ENCODE peak calls at places on chromosomes 11 and 22, in six cellular contexts. R is DMS153; O is RPMI7951; G is AG10803; Y is stimulated activated CD4-positive, alpha-beta T cell treated with anti-CD3 and anti-CD28 coated beads, Interleukin-1b, Interleukin-23, amount 100 ng/mL, for 1 hour; W is RCC 7860. E is an unnamed sample.

GRCh38 chr11:34972892-34973291 is 56.5 kb downstream of the PDHX start:
- DNase-seq in R (no peak), O (peak), G (peak), Y (no peak), W (no peak), E (no peak)

GRCh38 chr22:19963863-19964642 is 22.4 kb upstream of the TXNRD2 start:
- DNase-seq in R (no peak), O (no peak), G (no peak), Y (no peak), W (no peak), E (no peak)

GRCh38 chr11:117898059-117898458 is 21.6 kb upstream of the FXYD6 start:
- DNase-seq in R (no peak), O (no peak), G (no peak), Y (no peak), W (no peak), E (no peak)

GRCh38 chr11:855343-855674 is 12.7 kb downstream of the TSPAN4 start:
- DNase-seq in R (no peak), O (no peak), G (no peak), Y (no peak), W (no peak), E (no peak)

GRCh38 chr22:31089101-31090100 is 8.3 kb downstream of the SMTN start:
- DNase-seq in R (no peak), O (no peak), G (no peak), Y (no peak), W (no peak), E (no peak)

GRCh38 chr11:9250139-9250582 is 15.0 kb downstream of the DENND5A start:
- DNase-seq in R (no peak), O (no peak), G (no peak), Y (no peak), W (no peak), E (no peak)

GRCh38 chr22:28963362-28963761 is 80.0 kb downstream of the ZNRF3 start:
- DNase-seq in R (no peak), O (no peak), G (no peak), Y (no peak), W (no peak), E (no peak)

GRCh38 chr11:120392791-120393190 is 56.6 kb downstream of the ARHGEF12 start:
- DNase-seq in R (no peak), O (peak), G (peak), Y (no peak), W (no peak), E (no peak)

GRCh38 chr22:38937541-38937940 is 19.9 kb upstream of the APOBEC3A start:
- DNase-seq in R (no peak), O (no peak), G (no peak), Y (no peak), W (no peak), E (no peak)

GRCh38 chr22:29197096-29197495 is 8.6 kb upstream of the EMID1 start:
- DNase-seq in R (no peak), O (no peak), G (no peak), Y (no peak), W (no peak), E (no peak)

GRCh38 chr22:44063462-44064371 is 39.6 kb downstream of the PARVB start:
- DNase-seq in R (no peak), O (no peak), G (no peak), Y (no peak), W (no peak), E (no peak)

GRCh38 chr22:41197808-41198585 is 7.1 kb upstream of the L3MBTL2 start:
- DNase-seq in R (peak), O (peak), G (no peak), Y (no peak), W (no peak), E (no peak)

GRCh38 chr11:94449437-94449836 is 44.2 kb downstream of the MRE11 start:
- DNase-seq in R (peak), O (peak), G (peak), Y (no peak), W (peak), E (no peak)

GRCh38 chr11:17683378-17684161 is 35.8 kb upstream of the MYOD1 start:
- DNase-seq in R (no peak), O (peak), G (peak), Y (no peak), W (peak), E (no peak)

GRCh38 chr11:117882539-117882938 is 6.1 kb upstream of the FXYD6 start:
- DNase-seq in R (no peak), O (no peak), G (no peak), Y (no peak), W (no peak), E (peak)

GRCh38 chr22:31105282-31105929 is 2.0 kb downstream of the SELENOM start:
- DNase-seq in R (no peak), O (no peak), G (no peak), Y (no peak), W (no peak), E (no peak)

GRCh38 chr11:65134240-65134951 is at the start of gene SYVN1:
- DNase-seq in R (peak), O (peak), G (peak), Y (peak), W (peak), E (peak)

GRCh38 chr11:134287561-134287960 is 11.4 kb downstream of the GLB1L3 start:
- DNase-seq in R (no peak), O (no peak), G (no peak), Y (no peak), W (no peak), E (no peak)

GRCh38 chr11:114340311-114341131 is 44.3 kb downstream of the NNMT start:
- DNase-seq in R (peak), O (peak), G (peak), Y (no peak), W (peak), E (no peak)

GRCh38 chr11:32891657-32892354 is 805 bp upstream of the QSER1 start:
- DNase-seq in R (no peak), O (no peak), G (peak), Y (no peak), W (no peak), E (no peak)

GRCh38 chr11:130868865-130869264 is 47.4 kb downstream of the SNX19 start:
- DNase-seq in R (no peak), O (no peak), G (no peak), Y (no peak), W (no peak), E (no peak)

GRCh38 chr11:76830639-76831312 is 29.9 kb upstream of the ACER3 start:
- DNase-seq in R (no peak), O (peak), G (peak), Y (no peak), W (no peak), E (peak)

GRCh38 chr11:18696638-18697225 is 1.8 kb upstream of the TMEM86A start:
- DNase-seq in R (no peak), O (peak), G (peak), Y (no peak), W (no peak), E (no peak)

GRCh38 chr11:134738581-134738980 is 326.5 kb upstream of the B3GAT1 start:
- DNase-seq in R (no peak), O (no peak), G (no peak), Y (no peak), W (no peak), E (no peak)

GRCh38 chr11:88523362-88524028 is 186.0 kb upstream of the CTSC start:
- DNase-seq in R (no peak), O (peak), G (peak), Y (no peak), W (no peak), E (no peak)

GRCh38 chr22:46575915-46576555 is 38.6 kb upstream of the CELSR1 start:
- DNase-seq in R (peak), O (no peak), G (no peak), Y (no peak), W (no peak), E (no peak)

GRCh38 chr11:76752321-76753175 is 30.6 kb upstream of the TSKU start:
- DNase-seq in R (no peak), O (peak), G (peak), Y (no peak), W (no peak), E (no peak)

GRCh38 chr11:13368041-13368446 is 90.5 kb downstream of the BMAL1 start:
- DNase-seq in R (no peak), O (no peak), G (peak), Y (no peak), W (peak), E (no peak)

GRCh38 chr11:91199866-91200265 is 977.0 kb upstream of the CHORDC1 start:
- DNase-seq in R (no peak), O (no peak), G (no peak), Y (no peak), W (no peak), E (no peak)

GRCh38 chr11:32430586-32431357 is 4.6 kb downstream of the WT1 start:
- DNase-seq in R (no peak), O (peak), G (no peak), Y (no peak), W (no peak), E (no peak)

GRCh38 chr11:113464416-113464815 is 10.8 kb downstream of the DRD2 start:
- DNase-seq in R (no peak), O (no peak), G (no peak), Y (no peak), W (no peak), E (no peak)